ENCODE peak calls at places on chromosomes 6 and 20, in four cellular contexts. H, M, T and J are unnamed samples.

GRCh38 chr6:44145839-44146238 is 12.8 kb upstream of the CAPN11 start:
- DNase-seq in H (no peak), M (no peak), T (no peak), J (no peak)

GRCh38 chr6:30862156-30862875 is 22.0 kb upstream of the DDR1 start:
- DNase-seq in H (no peak), M (no peak), T (no peak), J (no peak)

GRCh38 chr6:121222656-121223055 is 111.6 kb downstream of the TBC1D32 start:
- DNase-seq in H (no peak), M (peak; percentile 17), T (no peak), J (no peak)

GRCh38 chr20:21033817-21034216 is 72.3 kb downstream of the LINC00237 start:
- DNase-seq in H (no peak), M (no peak), T (no peak), J (no peak)

GRCh38 chr6:125748534-125749111 is 809 bp upstream of the HEY2 start:
- DNase-seq in H (no peak), M (peak; percentile 59), T (no peak), J (no peak)

GRCh38 chr6:119237177-119237715 is 112.3 kb downstream of the MAN1A1 start:
- DNase-seq in H (no peak), M (no peak), T (no peak), J (no peak)

GRCh38 chr20:21670126-21670525 is 35.3 kb upstream of the PAX1 start:
- DNase-seq in H (no peak), M (no peak), T (no peak), J (no peak)

GRCh38 chr6:104995989-104996617 is 39.2 kb downstream of the LIN28B start:
- DNase-seq in H (no peak), M (peak; percentile 16), T (peak; percentile 7), J (no peak)

GRCh38 chr6:139336488-139336887 is 38.0 kb downstream of the CITED2 start:
- DNase-seq in H (no peak), M (peak; percentile 51), T (no peak), J (peak; percentile 47)

GRCh38 chr6:34189806-34190503 is 44.1 kb upstream of the GRM4 start:
- DNase-seq in H (peak; percentile 41), M (peak; percentile 95), T (no peak), J (peak; percentile 57)

GRCh38 chr6:133983099-133983939 is 30.3 kb downstream of the TBPL1 start:
- DNase-seq in H (peak; percentile 25), M (no peak), T (no peak), J (peak; percentile 52)

GRCh38 chr6:78844899-78845298 is 22.5 kb upstream of the IRAK1BP1 start:
- DNase-seq in H (no peak), M (no peak), T (no peak), J (no peak)

GRCh38 chr6:127641905-127642304 is 64.9 kb downstream of the C6orf58 start:
- DNase-seq in H (no peak), M (peak; percentile 49), T (peak; percentile 1), J (no peak)

GRCh38 chr20:37518606-37519507 is 2.2 kb upstream of the NNAT start:
- DNase-seq in H (no peak), M (no peak), T (no peak), J (peak; percentile 83)

GRCh38 chr6:26411751-26412150 is 9.7 kb downstream of the BTN3A1 start:
- DNase-seq in H (no peak), M (no peak), T (no peak), J (no peak)

GRCh38 chr6:122524056-122524455 is 52.4 kb upstream of the SERINC1 start:
- DNase-seq in H (no peak), M (no peak), T (no peak), J (no peak)

GRCh38 chr20:41063442-41063841 is 34.8 kb downstream of the TOP1 start:
- DNase-seq in H (no peak), M (peak; percentile 61), T (no peak), J (no peak)

GRCh38 chr6:4846387-4846786 is 70.2 kb downstream of the CDYL start:
- DNase-seq in H (no peak), M (no peak), T (no peak), J (no peak)

GRCh38 chr6:47242483-47243386 is 67.0 kb downstream of the TNFRSF21 start:
- DNase-seq in H (peak; percentile 1), M (peak; percentile 94), T (peak; percentile 40), J (peak; percentile 92)

GRCh38 chr6:44940367-44940766 is 387.8 kb upstream of the RUNX2 start:
- DNase-seq in H (no peak), M (no peak), T (no peak), J (no peak)

GRCh38 chr6:75151013-75151412 is 54.8 kb downstream of the COL12A1 start:
- DNase-seq in H (no peak), M (no peak), T (no peak), J (no peak)

GRCh38 chr6:90940812-90941481 is 354.1 kb upstream of the MAP3K7 start:
- DNase-seq in H (no peak), M (peak; percentile 94), T (no peak), J (no peak)

GRCh38 chr6:167858086-167858591 is 31.4 kb downstream of the AFDN start:
- DNase-seq in H (no peak), M (no peak), T (no peak), J (no peak)

GRCh38 chr20:35434085-35435005 is 3.7 kb downstream of the GDF5 start:
- DNase-seq in H (no peak), M (no peak), T (no peak), J (peak; percentile 73)